ENCODE peak calls at places on chromosomes 16 and 17, in ten cellular contexts. D is sigmoid colon, R is left ventricle myocardium inferior, K is ascending aorta, J is AG10803, H is natural killer cell, Q is gastrocnemius medialis, X is transverse colon, T is lung, V is upper lobe of right lung. F is an unnamed sample.

GRCh38 chr16:7113949-7114348 is 218.7 kb upstream of the RBFOX1 start:
- DNase-seq in D (no peak), R (no peak), K (no peak), J (no peak), H (no peak), Q (no peak), X (no peak), T (no peak), V (no peak), F (no peak)

GRCh38 chr16:67393790-67394270 is 532 bp upstream of the TPPP3 start:
- DNase-seq in D (peak; percentile 65), R (no peak), K (no peak), J (no peak), H (no peak), Q (no peak), X (no peak), T (no peak), V (no peak), F (no peak)

GRCh38 chr17:46984341-46984740 is 5.3 kb upstream of the RPRML start:
- DNase-seq in D (no peak), R (peak; percentile 25), K (no peak), J (no peak), H (no peak), Q (no peak), X (peak; percentile 20), T (no peak), V (no peak), F (no peak)

GRCh38 chr17:14499976-14500375 is 199.1 kb downstream of the HS3ST3B1 start:
- DNase-seq in D (no peak), R (no peak), K (no peak), J (no peak), H (no peak), Q (no peak), X (no peak), T (no peak), V (no peak), F (no peak)

GRCh38 chr16:4315185-4316102 is at the start of gene GLIS2:
- DNase-seq in D (peak; percentile 88), R (peak; percentile 84), K (no peak), J (peak; percentile 83), H (peak; percentile 38), Q (no peak), X (peak; percentile 60), T (peak; percentile 75), V (peak; percentile 92), F (peak; percentile 78)

GRCh38 chr17:76036497-76037380 is 9.6 kb upstream of the EVPL start:
- DNase-seq in D (peak; percentile 96), R (no peak), K (no peak), J (no peak), H (no peak), Q (no peak), X (peak; percentile 41), T (no peak), V (no peak), F (no peak)

GRCh38 chr16:86672215-86672863 is 94.0 kb downstream of the FOXL1 start:
- DNase-seq in D (no peak), R (no peak), K (no peak), J (no peak), H (no peak), Q (no peak), X (no peak), T (no peak), V (no peak), F (no peak)

GRCh38 chr17:44941712-44942331 is 5.8 kb downstream of the KIF18B start:
- DNase-seq in D (peak; percentile 40), R (no peak), K (no peak), J (no peak), H (no peak), Q (no peak), X (no peak), T (no peak), V (peak; percentile 38), F (no peak)

GRCh38 chr17:2064980-2065785 is 10.3 kb downstream of the HIC1 start:
- DNase-seq in D (no peak), R (no peak), K (no peak), J (peak; percentile 66), H (no peak), Q (no peak), X (peak; percentile 46), T (no peak), V (no peak), F (no peak)

GRCh38 chr17:5545051-5545987 is 39.0 kb downstream of the NLRP1 start:
- DNase-seq in D (no peak), R (no peak), K (no peak), J (no peak), H (no peak), Q (no peak), X (no peak), T (no peak), V (peak; percentile 21), F (no peak)

GRCh38 chr17:46071796-46072195 is 72.7 kb downstream of the STH start:
- DNase-seq in D (no peak), R (no peak), K (no peak), J (no peak), H (no peak), Q (no peak), X (no peak), T (no peak), V (no peak), F (no peak)

GRCh38 chr17:16926061-16926511 is 45.8 kb downstream of the TNFRSF13B start:
- DNase-seq in D (peak; percentile 40), R (peak; percentile 9), K (no peak), J (no peak), H (peak; percentile 9), Q (no peak), X (peak; percentile 5), T (no peak), V (peak; percentile 61), F (no peak)

GRCh38 chr17:40355804-40356758 is 8.5 kb downstream of the GJD3 start:
- DNase-seq in D (peak; percentile 87), R (peak; percentile 68), K (no peak), J (no peak), H (no peak), Q (no peak), X (no peak), T (no peak), V (no peak), F (no peak)

DNA sequence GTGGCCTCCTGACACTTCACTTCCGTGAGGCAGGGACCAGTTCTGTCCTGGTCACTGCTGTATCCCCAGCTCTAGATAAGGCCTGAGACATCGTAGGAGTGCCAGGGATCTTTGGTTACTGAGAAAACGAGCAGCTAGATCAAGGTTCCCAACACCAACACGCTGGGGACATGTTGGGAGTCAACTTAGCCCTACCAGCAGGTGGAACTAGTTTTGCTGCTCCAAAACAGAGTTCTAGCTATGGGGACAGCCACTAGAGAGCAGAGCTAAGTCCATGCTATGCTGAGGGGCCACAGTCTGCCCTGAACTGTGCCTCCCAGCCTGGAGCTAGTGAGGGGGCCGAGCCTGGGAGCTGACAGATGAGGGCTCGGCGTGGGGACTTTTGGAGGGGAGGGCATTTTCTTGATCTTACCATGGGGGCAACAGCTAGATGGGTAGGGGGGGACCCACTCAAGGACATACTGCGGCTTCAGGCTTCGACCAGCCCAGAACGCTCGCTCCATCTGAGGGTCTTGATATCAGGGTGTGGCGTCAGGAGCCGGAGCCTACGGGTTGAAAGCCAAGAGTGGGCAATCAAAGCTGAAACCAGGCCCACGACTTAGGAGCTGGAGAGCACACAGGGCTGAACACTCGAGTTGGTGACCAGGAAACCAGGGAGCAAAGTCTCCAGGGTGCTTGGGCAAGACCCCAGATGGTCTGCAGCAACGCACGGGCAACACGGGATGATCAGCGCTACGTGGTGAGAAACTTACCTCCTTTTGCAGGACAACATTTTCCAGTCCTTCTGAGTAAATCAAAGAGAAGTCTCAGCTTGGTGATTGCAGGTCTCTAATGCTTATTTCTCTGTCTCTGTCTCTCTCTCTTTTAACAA is 13.4 kb downstream of the SNX20 start:
- DNase-seq in D (no peak), R (no peak), K (no peak), J (no peak), H (no peak), Q (no peak), X (no peak), T (no peak), V (no peak), F (no peak)
- TF ChIP-seq CTCF in D (no peak), R (no peak), K (no peak), J (no peak), H (no peak), Q (no peak), X (no peak), T (no peak), V (no peak), F (no peak)

GRCh38 chr16:8905168-8905762 is 23.1 kb downstream of the LITAFD start:
- DNase-seq in D (no peak), R (no peak), K (no peak), J (peak; percentile 42), H (no peak), Q (no peak), X (no peak), T (no peak), V (no peak), F (no peak)
- TF ChIP-seq CTCF in D (no peak), R (no peak), K (no peak), J (peak; percentile 62), H (no peak), Q (no peak), X (peak; percentile 35), T (no peak), V (peak; percentile 26), F (peak; percentile 55)

GRCh38 chr17:10117085-10117484 is 81.3 kb downstream of the GAS7 start:
- DNase-seq in D (no peak), R (no peak), K (no peak), J (no peak), H (no peak), Q (no peak), X (no peak), T (no peak), V (no peak), F (no peak)

GRCh38 chr17:10115536-10115932 is 82.9 kb downstream of the GAS7 start:
- DNase-seq in D (no peak), R (no peak), K (no peak), J (no peak), H (no peak), Q (no peak), X (no peak), T (no peak), V (no peak), F (no peak)

GRCh38 chr17:10116676-10117075 is 81.7 kb downstream of the GAS7 start:
- DNase-seq in D (no peak), R (no peak), K (no peak), J (no peak), H (no peak), Q (no peak), X (no peak), T (no peak), V (no peak), F (no peak)

GRCh38 chr17:10116267-10116666 is 82.1 kb downstream of the GAS7 start:
- DNase-seq in D (peak; percentile 52), R (no peak), K (no peak), J (no peak), H (no peak), Q (no peak), X (no peak), T (no peak), V (no peak), F (no peak)

GRCh38 chr17:10114931-10115535 is 83.4 kb downstream of the GAS7 start:
- DNase-seq in D (peak; percentile 98), R (peak; percentile 94), K (peak; percentile 80), J (peak; percentile 99), H (peak; percentile 83), Q (peak; percentile 86), X (peak; percentile 84), T (peak; percentile 84), V (peak; percentile 89), F (no peak)
- TF ChIP-seq CTCF in D (no peak), R (no peak), K (no peak), J (no peak), H (no peak), Q (no peak), X (no peak), T (no peak), V (no peak), F (no peak)

GRCh38 chr16:642189-643049 is 791 bp downstream of the MCRIP2 start:
- DNase-seq in D (peak; percentile 84), R (peak; percentile 67), K (no peak), J (no peak), H (no peak), Q (no peak), X (peak; percentile 86), T (peak; percentile 72), V (peak; percentile 92), F (no peak)
- TF ChIP-seq CTCF in D (no peak), R (no peak), K (no peak), J (no peak), H (no peak), Q (no peak), X (no peak), T (no peak), V (no peak), F (no peak)